ENCODE peak calls at places on chromosomes 12 and 14, in six cellular contexts. U is PC-3, J is uterus, R is colonic mucosa, H is cardiac muscle cell, B is A549. Y is an unnamed sample.

GRCh38 chr14:55329999-55330710 is 58.9 kb downstream of the FBXO34 start:
- DNase-seq in J (no peak), R (no peak), H (no peak), U (peak; percentile 68), B (no peak), Y (no peak)

GRCh38 chr14:23573384-23573783 is 5.2 kb downstream of the JPH4 start:
- DNase-seq in H (no peak), U (no peak), B (no peak), J (no peak), R (no peak), Y (no peak)

GRCh38 chr12:117403586-117404139 is 42.2 kb upstream of the NOS1 start:
- DNase-seq in U (no peak), R (no peak), J (no peak), H (no peak), B (no peak), Y (no peak)

GRCh38 chr12:570949-571794 is 92.1 kb downstream of the NINJ2 start:
- DNase-seq in J (peak; percentile 74), U (peak; percentile 85), B (peak; percentile 97), H (peak; percentile 88), R (peak; percentile 86), Y (no peak)

GRCh38 chr12:121933522-121934317 is 15.3 kb downstream of the CFAP251 start:
- DNase-seq in U (no peak), H (peak; percentile 63), B (no peak), J (no peak), R (no peak), Y (no peak)

GRCh38 chr14:26204954-26205479 is 392.8 kb downstream of the NOVA1 start:
- DNase-seq in U (no peak), R (peak; percentile 20), J (peak; percentile 38), H (peak; percentile 68), B (no peak), Y (peak; percentile 19)

GRCh38 chr12:16352481-16352880 is 5.0 kb downstream of the MGST1 start:
- DNase-seq in J (no peak), U (peak; percentile 42), B (no peak), H (peak; percentile 86), R (no peak), Y (no peak)

GRCh38 chr12:57548488-57548887 is 1.4 kb upstream of the KIF5A start:
- DNase-seq in H (no peak), U (no peak), B (no peak), R (no peak), J (no peak), Y (no peak)

GRCh38 chr12:64681200-64682052 is 71.1 kb downstream of the RASSF3 start:
- DNase-seq in U (no peak), R (no peak), B (no peak), J (no peak), H (no peak), Y (no peak)

GRCh38 chr12:110122929-110123328 is 1.2 kb upstream of the IFT81 start:
- DNase-seq in H (no peak), J (no peak), U (no peak), R (no peak), B (no peak), Y (no peak)

GRCh38 chr12:127556487-127556886 is 710.5 kb upstream of the TMEM132C start:
- DNase-seq in J (no peak), R (no peak), U (no peak), B (no peak), H (no peak), Y (no peak)

GRCh38 chr12:104505095-104505819 is 48.5 kb downstream of the CHST11 start:
- DNase-seq in U (no peak), J (no peak), R (no peak), B (no peak), H (no peak), Y (no peak)

GRCh38 chr14:66330916-66331315 is 155.3 kb upstream of the CCDC196 start:
- DNase-seq in J (peak; percentile 45), B (no peak), U (peak; percentile 23), R (no peak), H (peak; percentile 10), Y (no peak)

GRCh38 chr12:123253606-123254459 is 17.8 kb downstream of the CDK2AP1 start:
- DNase-seq in U (no peak), J (no peak), B (no peak), H (no peak), R (no peak), Y (peak; percentile 40)

GRCh38 chr12:108459106-108459505 is 56.0 kb upstream of the FICD start:
- DNase-seq in J (no peak), U (no peak), B (no peak), R (no peak), H (no peak), Y (no peak)

GRCh38 chr14:88242426-88242825 is 80.6 kb downstream of the KCNK10 start:
- DNase-seq in B (no peak), J (no peak), R (no peak), H (no peak), U (no peak), Y (no peak)

GRCh38 chr12:26359576-26359975 is 164.2 kb downstream of the SSPN start:
- DNase-seq in J (no peak), H (no peak), U (no peak), B (no peak), R (no peak), Y (no peak)

GRCh38 chr12:27431185-27431584 is 15.4 kb upstream of the SMCO2 start:
- DNase-seq in U (no peak), H (no peak), J (no peak), B (no peak), R (no peak), Y (no peak)

GRCh38 chr12:5442251-5443006 is 10.5 kb downstream of the NTF3 start:
- DNase-seq in B (peak; percentile 24), H (peak; percentile 66), J (no peak), U (peak; percentile 51), R (no peak), Y (no peak)

GRCh38 chr12:53299101-53299453 is 418 bp upstream of the MYG1 start:
- DNase-seq in U (peak; percentile 90), B (peak; percentile 58), J (no peak), R (no peak), H (peak; percentile 83), Y (no peak)

GRCh38 chr12:91111366-91112321 is at the start of gene LUM:
- DNase-seq in R (peak; percentile 25), U (peak; percentile 27), H (peak; percentile 73), J (peak; percentile 41), B (no peak), Y (no peak)

GRCh38 chr14:50233335-50234250 is 2.2 kb upstream of the SOS2 start:
- DNase-seq in H (no peak), B (no peak), U (peak; percentile 81), J (no peak), R (no peak), Y (no peak)

GRCh38 chr14:104601786-104602185 is 2.8 kb downstream of the TMEM179 start:
- DNase-seq in R (no peak), U (no peak), J (no peak), H (peak; percentile 22), B (no peak), Y (no peak)

GRCh38 chr12:25741917-25742316 is 188.8 kb upstream of the LMNTD1 start:
- DNase-seq in U (no peak), H (no peak), B (no peak), R (no peak), J (no peak), Y (no peak)

GRCh38 chr12:82874935-82875334 is 188.2 kb downstream of the TMTC2 start:
- DNase-seq in J (no peak), R (no peak), H (peak; percentile 49), U (peak; percentile 77), B (no peak), Y (no peak)

GRCh38 chr12:50527086-50527726 is 22.4 kb downstream of the DIP2B start:
- DNase-seq in J (no peak), R (no peak), U (peak; percentile 64), B (no peak), H (no peak), Y (no peak)

GRCh38 chr14:31229638-31230229 is 22.1 kb upstream of the HECTD1 start:
- DNase-seq in J (no peak), H (peak; percentile 99), U (peak; percentile 99), B (peak; percentile 98), R (peak; percentile 87), Y (no peak)

GRCh38 chr12:5030066-5030465 is 13.6 kb upstream of the KCNA5 start:
- DNase-seq in H (no peak), B (no peak), J (no peak), R (no peak), U (no peak), Y (no peak)

DNA sequence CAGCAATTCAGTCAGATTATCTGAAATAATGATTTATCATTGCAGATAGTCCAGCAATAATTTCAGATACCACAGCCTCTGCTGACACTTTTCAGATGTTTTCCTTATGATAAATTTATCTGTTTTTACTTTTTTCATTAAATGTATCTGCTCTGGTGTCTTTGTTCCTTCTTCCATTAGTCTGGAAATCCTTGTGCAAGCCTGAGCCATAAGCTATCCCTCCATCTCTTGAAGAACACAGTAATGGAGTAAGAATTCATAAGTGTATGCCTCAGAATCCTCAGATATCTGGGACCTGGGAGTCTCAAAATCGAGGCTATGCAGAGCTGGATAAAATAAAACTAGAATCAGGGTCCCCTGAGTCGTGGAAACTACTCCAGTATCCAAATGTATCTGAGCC is 146.5 kb upstream of the KRR1 start:
- DNase-seq in B (no peak), H (no peak), R (no peak), U (no peak), J (no peak), Y (no peak)
- H3K27ac ChIP-seq in B (peak overlapping the region; percentile 58), H (no peak overlapping the region), R (no peak overlapping the region), U (peak overlapping the region; percentile 95), J (peak overlapping the region; percentile 54), Y (no peak overlapping the region)

GRCh38 chr12:17818931-17819330 is 271.1 kb downstream of the RERGL start:
- DNase-seq in U (no peak), R (no peak), H (no peak), J (no peak), B (no peak), Y (no peak)
- H3K27ac ChIP-seq in U (no peak overlapping the region), R (no peak overlapping the region), H (no peak overlapping the region), J (no peak overlapping the region), B (no peak overlapping the region), Y (no peak overlapping the region)

GRCh38 chr12:6871052-6871957 is 1.8 kb downstream of the SPSB2 start:
- DNase-seq in J (no peak), H (peak; percentile 21), B (peak; percentile 76), R (peak; percentile 89), U (peak; percentile 69), Y (no peak)
- H3K27ac ChIP-seq in J (peak overlapping the region; percentile 88), H (peak overlapping the region; percentile 21), B (peak overlapping the region; percentile 94), R (peak overlapping the region; percentile 77), U (no peak overlapping the region), Y (peak overlapping the region; percentile 87)

GRCh38 chr12:68356060-68356748 is 24.0 kb upstream of the MDM1 start:
- DNase-seq in B (no peak), R (no peak), H (no peak), U (no peak), J (no peak), Y (no peak)
- H3K27ac ChIP-seq in B (no peak overlapping the region), R (no peak overlapping the region), H (no peak overlapping the region), U (no peak overlapping the region), J (no peak overlapping the region), Y (no peak overlapping the region)

DNA sequence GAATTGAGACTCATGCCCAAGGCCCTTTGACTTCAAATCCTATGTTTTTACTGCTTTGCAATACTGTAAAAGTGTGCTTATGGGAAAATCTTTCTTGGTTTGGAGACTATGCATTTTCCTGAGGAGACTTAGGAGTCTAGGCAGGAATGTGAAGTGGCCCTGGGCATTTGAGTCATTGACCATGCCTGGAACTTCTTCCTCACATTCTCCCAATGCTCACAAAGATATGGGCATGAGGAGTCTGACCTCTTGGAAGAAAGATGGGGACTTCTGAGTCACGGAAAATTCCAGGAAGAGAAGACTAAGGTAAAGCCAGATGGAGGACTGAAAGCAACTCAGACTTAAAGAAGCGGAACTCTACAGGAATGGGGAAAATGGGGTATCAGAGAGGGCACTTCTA is 38.2 kb upstream of the ZNF641 start:
- DNase-seq in B (no peak), H (peak; percentile 8), R (no peak), J (no peak), U (peak; percentile 38), Y (no peak)
- H3K27ac ChIP-seq in B (no peak overlapping the region), H (no peak overlapping the region), R (no peak overlapping the region), J (peak overlapping the region; percentile 44), U (no peak overlapping the region), Y (no peak overlapping the region)